ENCODE peak calls at places on chromosomes 1 and 21, in five cellular contexts. J, A, U, F and G are unnamed samples.

GRCh38 chr1:182787002-182787324 is 2.6 kb upstream of the NPL start:
- DNase-seq in J (no peak), A (no peak), U (no peak), F (no peak), G (no peak)

GRCh38 chr21:41361786-41362604 is at the start of gene MX2:
- DNase-seq in J (peak), A (peak), U (peak), F (peak), G (no peak)

GRCh38 chr1:6349254-6349943 is 44.2 kb downstream of the ACOT7 start:
- DNase-seq in J (no peak), A (no peak), U (no peak), F (no peak), G (no peak)

GRCh38 chr1:2163205-2163604 is 31.4 kb downstream of the FAAP20 start:
- DNase-seq in J (no peak), A (no peak), U (no peak), F (no peak), G (no peak)

GRCh38 chr1:100567062-100567461 is 29.1 kb downstream of the GPR88 start:
- DNase-seq in J (no peak), A (no peak), U (no peak), F (no peak), G (no peak)

GRCh38 chr21:38440746-38441145 is 57.5 kb downstream of the ERG start:
- DNase-seq in J (peak), A (no peak), U (peak), F (no peak), G (peak)

GRCh38 chr21:34215911-34216310 is 142.5 kb downstream of the MRPS6 start:
- DNase-seq in J (no peak), A (no peak), U (no peak), F (no peak), G (no peak)

GRCh38 chr1:198267921-198268320 is 111.1 kb downstream of the NEK7 start:
- DNase-seq in J (peak), A (no peak), U (no peak), F (no peak), G (peak)

GRCh38 chr1:119225831-119226230 is 85.4 kb upstream of the WARS2 start:
- DNase-seq in J (no peak), A (no peak), U (no peak), F (no peak), G (no peak)

GRCh38 chr1:83815348-83815747 is 183.6 kb downstream of the TTLL7 start:
- DNase-seq in J (peak), A (no peak), U (peak), F (no peak), G (no peak)

GRCh38 chr1:91795601-91796389 is 90.2 kb downstream of the TGFBR3 start:
- DNase-seq in J (peak), A (no peak), U (no peak), F (no peak), G (peak)

GRCh38 chr1:45822644-45823043 is 19.2 kb downstream of the MAST2 start:
- DNase-seq in J (no peak), A (no peak), U (no peak), F (no peak), G (no peak)

GRCh38 chr1:64508521-64509096 is 38.7 kb downstream of the CACHD1 start:
- DNase-seq in J (no peak), A (no peak), U (no peak), F (no peak), G (no peak)

GRCh38 chr21:41720250-41720649 is 46.6 kb downstream of the RIPK4 start:
- DNase-seq in J (no peak), A (no peak), U (no peak), F (no peak), G (no peak)

GRCh38 chr21:43890042-43890441 is 25.0 kb downstream of the AGPAT3 start:
- DNase-seq in J (no peak), A (no peak), U (no peak), F (no peak), G (no peak)

GRCh38 chr1:117036018-117036421 is 24.1 kb upstream of the TTF2 start:
- DNase-seq in J (no peak), A (no peak), U (no peak), F (no peak), G (no peak)

GRCh38 chr1:41954533-41954944 is 35.8 kb upstream of the HIVEP3 start:
- DNase-seq in J (peak), A (no peak), U (peak), F (no peak), G (peak)

GRCh38 chr1:168879906-168880734 is 151.1 kb upstream of the DPT start:
- DNase-seq in J (no peak), A (no peak), U (no peak), F (no peak), G (no peak)

GRCh38 chr1:154463512-154463990 is 38.5 kb upstream of the TDRD10 start:
- DNase-seq in J (peak), A (no peak), U (no peak), F (peak), G (no peak)

GRCh38 chr1:69109276-69109675 is 458.4 kb upstream of the LRRC7 start:
- DNase-seq in J (no peak), A (no peak), U (no peak), F (no peak), G (no peak)

GRCh38 chr1:26237230-26237966 is 3.4 kb downstream of the CEP85 start:
- DNase-seq in J (no peak), A (no peak), U (peak), F (no peak), G (no peak)

GRCh38 chr21:46109251-46110221 is 11.6 kb downstream of the COL6A2 start:
- DNase-seq in J (no peak), A (peak), U (no peak), F (no peak), G (no peak)

GRCh38 chr1:59072017-59072947 is 224.6 kb upstream of the FGGY start:
- DNase-seq in J (no peak), A (no peak), U (no peak), F (no peak), G (no peak)

GRCh38 chr1:184502154-184502553 is 115.3 kb downstream of the C1orf21 start:
- DNase-seq in J (no peak), A (no peak), U (no peak), F (no peak), G (no peak)

GRCh38 chr1:200410566-200410878 is 686 bp upstream of the ZNF281 start:
- DNase-seq in J (no peak), A (no peak), U (no peak), F (no peak), G (no peak)

GRCh38 chr1:93344886-93345632 is 648 bp upstream of the DR1 start:
- DNase-seq in J (no peak), A (no peak), U (no peak), F (no peak), G (no peak)

GRCh38 chr21:41366522-41367151 is 4.8 kb downstream of the MX2 start:
- DNase-seq in J (peak), A (no peak), U (peak), F (no peak), G (no peak)

GRCh38 chr1:108847464-108847863 is 9.4 kb downstream of the AKNAD1 start:
- DNase-seq in J (no peak), A (no peak), U (no peak), F (no peak), G (no peak)

GRCh38 chr1:243312962-243313634 is 57.3 kb downstream of the SDCCAG8 start:
- DNase-seq in J (no peak), A (no peak), U (no peak), F (no peak), G (no peak)

GRCh38 chr1:67659229-67659628 is 25.8 kb upstream of the GADD45A start:
- DNase-seq in J (no peak), A (no peak), U (no peak), F (no peak), G (no peak)

GRCh38 chr1:14282583-14283186 is 315.8 kb upstream of the KAZN start:
- DNase-seq in J (no peak), A (no peak), U (no peak), F (no peak), G (no peak)

GRCh38 chr1:236535656-236536293 is 12.0 kb downstream of the LGALS8 start:
- DNase-seq in J (no peak), A (no peak), U (no peak), F (no peak), G (no peak)

GRCh38 chr1:53060580-53060979 is 1.4 kb upstream of the PODN start:
- DNase-seq in J (peak), A (no peak), U (no peak), F (no peak), G (no peak)

GRCh38 chr1:206507395-206508129 is at the start of gene RASSF5:
- DNase-seq in J (peak), A (peak), U (no peak), F (peak), G (no peak)

GRCh38 chr1:94121411-94121821 is 468 bp upstream of the ABCA4 start:
- DNase-seq in J (no peak), A (no peak), U (no peak), F (no peak), G (no peak)

GRCh38 chr1:44294588-44295007 is 60.5 kb downstream of the ERI3 start:
- DNase-seq in J (peak), A (no peak), U (peak), F (no peak), G (no peak)

GRCh38 chr21:25560151-25560783 is 47.0 kb downstream of the MRPL39 start:
- DNase-seq in J (no peak), A (no peak), U (no peak), F (no peak), G (no peak)

GRCh38 chr21:14877581-14878228 is 187.1 kb downstream of the NRIP1 start:
- DNase-seq in J (peak), A (no peak), U (no peak), F (no peak), G (no peak)

GRCh38 chr21:34707876-34708325 is 39.1 kb downstream of the CLIC6 start:
- DNase-seq in J (no peak), A (no peak), U (no peak), F (no peak), G (no peak)